ENCODE peak calls at places on chromosome 5, in nine cellular contexts. D is psoas muscle, E is H9, C is WTC11, V is mesothelial cell of epicardium, W is foreskin fibroblast, I is AG04450, B is Caco-2, X is endothelial cell of umbilical vein. Y is an unnamed sample.

GRCh38 chr5:43298459-43298858 is 14.8 kb downstream of the HMGCS1 start:
- DNase-seq in V (no peak), D (no peak), E (no peak), W (no peak), C (no peak), B (no peak), X (no peak), I (no peak), Y (no peak)

GRCh38 chr5:121156565-121156964 is 692.5 kb downstream of the PRR16 start:
- DNase-seq in C (no peak), I (no peak), E (no peak), B (no peak), D (no peak), W (no peak), V (no peak), X (no peak), Y (no peak)

GRCh38 chr5:9251379-9251980 is 294.4 kb downstream of the SEMA5A start:
- DNase-seq in C (no peak), I (no peak), D (no peak), V (no peak), W (peak), E (no peak), X (no peak), B (no peak), Y (no peak)

GRCh38 chr5:42984307-42984706 is 55.8 kb downstream of the ANXA2R start:
- DNase-seq in I (no peak), B (no peak), V (no peak), D (no peak), W (peak), E (no peak), X (peak), C (no peak), Y (no peak)

GRCh38 chr5:92916036-92916435 is 665.0 kb downstream of the NR2F1-AS1 start:
- DNase-seq in D (no peak), B (no peak), V (no peak), I (no peak), W (peak), X (peak), C (no peak), E (no peak), Y (no peak)

GRCh38 chr5:61737991-61738390 is 405.9 kb downstream of the ZSWIM6 start:
- DNase-seq in E (no peak), X (no peak), C (no peak), V (no peak), B (no peak), D (no peak), I (no peak), W (no peak), Y (no peak)

GRCh38 chr5:23024470-23024869 is 171.3 kb upstream of the CDH12 start:
- DNase-seq in B (no peak), W (no peak), V (no peak), X (no peak), I (no peak), C (no peak), E (no peak), D (no peak), Y (no peak)

GRCh38 chr5:75510417-75510835 is 1.0 kb downstream of the CERT1 start:
- DNase-seq in D (peak), I (no peak), V (no peak), E (no peak), W (peak), C (no peak), B (no peak), X (no peak), Y (no peak)

GRCh38 chr5:8827701-8828100 is 718.2 kb downstream of the SEMA5A start:
- DNase-seq in C (no peak), I (no peak), B (no peak), E (no peak), D (no peak), W (peak), V (no peak), X (peak), Y (no peak)

GRCh38 chr5:45578270-45578669 is 117.9 kb downstream of the HCN1 start:
- DNase-seq in B (no peak), V (no peak), I (no peak), X (no peak), C (no peak), E (no peak), D (no peak), W (no peak), Y (no peak)

GRCh38 chr5:112691758-112692157 is 45.9 kb upstream of the APC start:
- DNase-seq in I (no peak), E (peak), C (peak), D (no peak), W (peak), B (peak), V (no peak), X (peak), Y (no peak)

DNA sequence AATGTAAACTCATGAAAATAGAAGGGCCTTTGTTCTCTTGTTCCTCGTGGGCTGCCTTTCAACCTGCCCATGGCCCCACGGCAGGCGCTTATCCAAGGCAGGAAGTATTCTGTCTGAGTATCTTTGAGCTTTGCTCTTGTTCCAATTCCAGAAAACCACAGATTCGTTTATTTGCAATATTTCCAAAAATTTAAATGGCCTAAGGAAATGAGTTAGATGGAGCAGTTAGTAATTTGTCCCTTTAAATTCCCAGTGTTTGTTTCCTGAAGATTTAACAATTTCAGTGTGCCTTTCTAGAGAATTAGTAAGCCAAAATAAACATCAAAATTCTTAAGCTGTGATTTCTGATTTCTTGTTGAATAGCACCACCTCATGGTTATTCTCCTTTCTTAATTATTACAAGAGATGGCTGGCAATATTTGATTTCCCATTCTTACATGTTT is 299.4 kb upstream of the RASA1 start:
- DNase-seq in C (no peak), V (peak), X (peak), D (peak), B (no peak), W (peak), I (peak), E (no peak), Y (peak)
- TF ChIP-seq CTCF in C (no peak), V (peak), X (peak), D (peak), B (peak), W (peak), I (peak), E (peak), Y (no peak)

GRCh38 chr5:5079871-5080270 is 60.3 kb upstream of the ADAMTS16 start:
- DNase-seq in D (no peak), W (no peak), B (no peak), X (no peak), I (no peak), E (no peak), V (no peak), C (no peak), Y (no peak)
- TF ChIP-seq CTCF in D (no peak), W (no peak), B (no peak), X (no peak), I (no peak), E (no peak), V (no peak), C (no peak), Y (no peak)

GRCh38 chr5:96934695-96935555 is 955 bp upstream of the LNPEP start:
- DNase-seq in V (peak), W (peak), E (peak), C (peak), I (peak), D (peak), B (peak), X (peak), Y (peak)
- TF ChIP-seq CTCF in V (no peak), W (no peak), E (no peak), C (no peak), I (peak), D (no peak), B (no peak), X (no peak), Y (no peak)

GRCh38 chr5:154829589-154830218 is 20.7 kb downstream of the FAXDC2 start:
- DNase-seq in W (peak), C (no peak), D (no peak), I (no peak), X (no peak), E (no peak), B (no peak), V (no peak), Y (no peak)

GRCh38 chr5:154830596-154830995 is 19.8 kb downstream of the FAXDC2 start:
- DNase-seq in X (no peak), W (no peak), I (no peak), E (no peak), C (no peak), B (no peak), V (no peak), D (no peak), Y (no peak)

GRCh38 chr5:154830219-154830595 is 20.2 kb downstream of the FAXDC2 start:
- DNase-seq in C (no peak), W (no peak), B (no peak), D (no peak), I (no peak), X (no peak), V (no peak), E (no peak), Y (no peak)

GRCh38 chr5:154831451-154831850 is 19.0 kb downstream of the FAXDC2 start:
- DNase-seq in X (no peak), C (no peak), I (no peak), E (no peak), V (no peak), W (no peak), B (no peak), D (no peak), Y (no peak)

GRCh38 chr5:154829181-154829588 is 21.2 kb downstream of the FAXDC2 start:
- DNase-seq in W (peak), C (no peak), X (no peak), B (no peak), D (no peak), I (no peak), V (no peak), E (no peak), Y (no peak)
- TF ChIP-seq CTCF in W (no peak), C (no peak), X (no peak), B (no peak), D (no peak), I (no peak), V (no peak), E (no peak), Y (no peak)

GRCh38 chr5:11888221-11888620 is 16.0 kb downstream of the CTNND2 start:
- DNase-seq in B (no peak), X (no peak), D (no peak), E (no peak), I (no peak), V (no peak), C (no peak), W (no peak), Y (no peak)

GRCh38 chr5:11892832-11893231 is 11.4 kb downstream of the CTNND2 start:
- DNase-seq in D (no peak), C (no peak), I (no peak), W (no peak), X (no peak), B (no peak), V (no peak), E (no peak), Y (no peak)

GRCh38 chr5:11894992-11895391 is 9.3 kb downstream of the CTNND2 start:
- DNase-seq in W (no peak), V (no peak), B (no peak), D (no peak), I (no peak), C (no peak), E (no peak), X (no peak), Y (peak)

DNA sequence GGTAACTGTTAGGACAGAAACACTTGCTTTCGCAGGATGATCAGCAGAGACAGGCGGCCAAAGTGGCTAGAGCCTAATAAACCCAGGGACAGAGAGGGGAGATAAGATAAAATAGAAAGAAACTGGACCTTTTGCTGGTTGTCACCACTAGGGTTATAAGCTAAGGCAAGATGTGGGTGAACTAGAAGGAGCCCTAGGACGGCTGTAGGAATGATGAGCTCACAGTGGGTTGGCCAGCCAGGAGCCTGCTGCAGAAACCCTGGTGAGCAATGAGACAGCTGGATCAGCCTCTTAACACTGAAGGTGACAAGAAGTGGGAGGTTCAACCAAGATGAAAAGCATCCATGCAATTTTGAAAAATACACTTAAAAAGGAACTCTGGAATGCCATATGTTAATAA is 13.5 kb downstream of the CTNND2 start:
- DNase-seq in E (no peak), X (no peak), I (no peak), W (no peak), B (no peak), D (no peak), V (no peak), C (no peak), Y (no peak)
- TF ChIP-seq CTCF in E (peak), X (no peak), I (no peak), W (no peak), B (no peak), D (no peak), V (no peak), C (no peak), Y (no peak)

DNA sequence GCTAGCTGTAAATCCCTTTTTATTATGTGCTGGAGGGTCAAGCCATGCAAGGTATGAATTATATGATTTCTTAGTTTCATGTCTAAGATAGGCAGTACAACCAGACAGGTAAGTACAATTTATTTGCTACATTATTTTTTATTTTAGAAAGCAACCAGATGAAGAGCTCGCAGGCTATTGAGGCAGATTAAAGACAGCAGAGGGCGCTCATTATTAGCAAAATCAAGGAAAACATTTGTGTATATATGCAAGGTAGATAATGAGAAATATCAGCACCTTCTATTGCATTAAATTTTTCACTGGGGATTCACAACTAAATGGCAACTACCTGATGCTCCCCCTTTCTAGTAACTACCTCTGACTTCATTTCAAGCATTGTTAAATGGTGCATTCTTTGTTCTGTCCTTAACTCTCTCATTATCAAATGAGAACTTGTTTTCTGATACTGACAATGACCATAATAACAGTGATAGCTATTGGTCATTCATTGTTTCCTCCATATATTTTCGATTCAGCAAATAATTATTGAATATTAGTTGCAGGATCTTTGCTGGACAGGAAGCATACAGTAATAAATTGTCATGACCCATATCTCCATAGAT is 8.6 kb downstream of the SCGB3A2 start:
- DNase-seq in C (no peak), W (peak), I (no peak), D (no peak), V (no peak), E (no peak), X (peak), B (no peak), Y (peak)
- TF ChIP-seq CTCF in C (peak), W (peak), I (peak), D (peak), V (peak), E (peak), X (peak), B (peak), Y (peak)

GRCh38 chr5:172556971-172557461 is 84.0 kb upstream of the NEURL1B start:
- DNase-seq in I (no peak), X (no peak), E (no peak), B (no peak), W (no peak), D (no peak), C (no peak), V (no peak), Y (no peak)
- TF ChIP-seq CTCF in I (no peak), X (no peak), E (no peak), B (no peak), W (no peak), D (no peak), C (no peak), V (no peak), Y (no peak)

GRCh38 chr5:117769877-117770276 is 1195.3 kb upstream of the SEMA6A start:
- DNase-seq in I (no peak), X (no peak), V (no peak), C (no peak), E (no peak), W (no peak), D (no peak), B (no peak), Y (no peak)
- TF ChIP-seq CTCF in I (no peak), X (no peak), V (no peak), C (no peak), E (no peak), W (no peak), D (no peak), B (no peak), Y (no peak)